ENCODE peak calls at places on chromosome 2, in six cellular contexts. One of them, this sample, is unnamed.

GRCh38 chr2:188403676-188404075 is 112.0 kb downstream of the GULP1 start:
- DNase-seq in endodermal cell: no peak
- DNase-seq in RWPE1: no peak
- DNase-seq in lower lobe of right lung: no peak
- DNase-seq in GM23248: no peak
- DNase-seq in WERI-Rb-1: no peak
- DNase-seq in this sample: no peak

GRCh38 chr2:160241251-160242137 is 41.4 kb upstream of the ITGB6 start:
- DNase-seq in endodermal cell: no peak
- DNase-seq in RWPE1: peak; percentile 92
- DNase-seq in lower lobe of right lung: peak; percentile 62
- DNase-seq in GM23248: peak; percentile 87
- DNase-seq in WERI-Rb-1: no peak
- DNase-seq in this sample: no peak

GRCh38 chr2:152822669-152823068 is 104.2 kb downstream of the ARL6IP6 start:
- DNase-seq in endodermal cell: no peak
- DNase-seq in RWPE1: no peak
- DNase-seq in lower lobe of right lung: no peak
- DNase-seq in GM23248: no peak
- DNase-seq in WERI-Rb-1: no peak
- DNase-seq in this sample: no peak

GRCh38 chr2:231228974-231229373 is 30.5 kb downstream of the ARMC9 start:
- DNase-seq in endodermal cell: peak; percentile 66
- DNase-seq in RWPE1: no peak
- DNase-seq in lower lobe of right lung: no peak
- DNase-seq in GM23248: no peak
- DNase-seq in WERI-Rb-1: no peak
- DNase-seq in this sample: no peak

GRCh38 chr2:28399946-28400345 is 7.3 kb downstream of the FOSL2 start:
- DNase-seq in endodermal cell: no peak
- DNase-seq in RWPE1: no peak
- DNase-seq in lower lobe of right lung: no peak
- DNase-seq in GM23248: no peak
- DNase-seq in WERI-Rb-1: no peak
- DNase-seq in this sample: no peak

GRCh38 chr2:27177441-27178351 is 28.9 kb downstream of the TCF23 start:
- DNase-seq in endodermal cell: no peak
- DNase-seq in RWPE1: no peak
- DNase-seq in lower lobe of right lung: no peak
- DNase-seq in GM23248: no peak
- DNase-seq in WERI-Rb-1: no peak
- DNase-seq in this sample: no peak

GRCh38 chr2:40072442-40073232 is 293.6 kb upstream of the THUMPD2 start:
- DNase-seq in endodermal cell: no peak
- DNase-seq in RWPE1: no peak
- DNase-seq in lower lobe of right lung: no peak
- DNase-seq in GM23248: no peak
- DNase-seq in WERI-Rb-1: no peak
- DNase-seq in this sample: no peak

GRCh38 chr2:9806298-9806610 is 37.0 kb upstream of the TAF1B start:
- DNase-seq in endodermal cell: peak; percentile 30
- DNase-seq in RWPE1: no peak
- DNase-seq in lower lobe of right lung: no peak
- DNase-seq in GM23248: no peak
- DNase-seq in WERI-Rb-1: peak; percentile 29
- DNase-seq in this sample: no peak

GRCh38 chr2:85801871-85802270 is 48.1 kb downstream of the ATOH8 start:
- DNase-seq in endodermal cell: no peak
- DNase-seq in RWPE1: no peak
- DNase-seq in lower lobe of right lung: no peak
- DNase-seq in GM23248: no peak
- DNase-seq in WERI-Rb-1: peak; percentile 2
- DNase-seq in this sample: no peak

GRCh38 chr2:178949584-178949983 is 100.4 kb downstream of the CCDC141 start:
- DNase-seq in endodermal cell: no peak
- DNase-seq in RWPE1: no peak
- DNase-seq in lower lobe of right lung: no peak
- DNase-seq in GM23248: no peak
- DNase-seq in WERI-Rb-1: no peak
- DNase-seq in this sample: no peak

GRCh38 chr2:120353931-120354330 is 8.0 kb downstream of the INHBB start:
- DNase-seq in endodermal cell: no peak
- DNase-seq in RWPE1: no peak
- DNase-seq in lower lobe of right lung: no peak
- DNase-seq in GM23248: no peak
- DNase-seq in WERI-Rb-1: no peak
- DNase-seq in this sample: no peak

GRCh38 chr2:29065479-29065847 is 8.9 kb downstream of the PCARE start:
- DNase-seq in endodermal cell: peak; percentile 40
- DNase-seq in RWPE1: no peak
- DNase-seq in lower lobe of right lung: no peak
- DNase-seq in GM23248: no peak
- DNase-seq in WERI-Rb-1: no peak
- DNase-seq in this sample: no peak

GRCh38 chr2:136029149-136029548 is 43.7 kb upstream of the DARS1 start:
- DNase-seq in endodermal cell: no peak
- DNase-seq in RWPE1: no peak
- DNase-seq in lower lobe of right lung: no peak
- DNase-seq in GM23248: no peak
- DNase-seq in WERI-Rb-1: no peak
- DNase-seq in this sample: no peak

GRCh38 chr2:1621041-1621440 is 123.3 kb downstream of the PXDN start:
- DNase-seq in endodermal cell: no peak
- DNase-seq in RWPE1: no peak
- DNase-seq in lower lobe of right lung: no peak
- DNase-seq in GM23248: no peak
- DNase-seq in WERI-Rb-1: no peak
- DNase-seq in this sample: no peak

GRCh38 chr2:48398285-48399135 is 131.4 kb upstream of the STON1 start:
- DNase-seq in endodermal cell: no peak
- DNase-seq in RWPE1: peak; percentile 24
- DNase-seq in lower lobe of right lung: no peak
- DNase-seq in GM23248: no peak
- DNase-seq in WERI-Rb-1: no peak
- DNase-seq in this sample: peak; percentile 31

GRCh38 chr2:239958366-239958765 is 66.8 kb downstream of the NDUFA10 start:
- DNase-seq in endodermal cell: no peak
- DNase-seq in RWPE1: no peak
- DNase-seq in lower lobe of right lung: no peak
- DNase-seq in GM23248: no peak
- DNase-seq in WERI-Rb-1: no peak
- DNase-seq in this sample: no peak

GRCh38 chr2:239956818-239957261 is 68.3 kb downstream of the NDUFA10 start:
- DNase-seq in endodermal cell: no peak
- DNase-seq in RWPE1: no peak
- DNase-seq in lower lobe of right lung: peak; percentile 10
- DNase-seq in GM23248: no peak
- DNase-seq in WERI-Rb-1: no peak
- DNase-seq in this sample: no peak

GRCh38 chr2:239955989-239956817 is 68.9 kb downstream of the NDUFA10 start:
- DNase-seq in endodermal cell: no peak
- DNase-seq in RWPE1: no peak
- DNase-seq in lower lobe of right lung: no peak
- DNase-seq in GM23248: no peak
- DNase-seq in WERI-Rb-1: no peak
- DNase-seq in this sample: no peak

GRCh38 chr2:239959059-239959971 is 65.8 kb downstream of the NDUFA10 start:
- DNase-seq in endodermal cell: no peak
- DNase-seq in RWPE1: no peak
- DNase-seq in lower lobe of right lung: no peak
- DNase-seq in GM23248: peak; percentile 16
- DNase-seq in WERI-Rb-1: no peak
- DNase-seq in this sample: no peak

GRCh38 chr2:239957681-239958181 is 67.4 kb downstream of the NDUFA10 start:
- DNase-seq in endodermal cell: no peak
- DNase-seq in RWPE1: no peak
- DNase-seq in lower lobe of right lung: no peak
- DNase-seq in GM23248: no peak
- DNase-seq in WERI-Rb-1: no peak
- DNase-seq in this sample: no peak
- H3K27ac ChIP-seq in endodermal cell: no peak overlapping the region
- H3K27ac ChIP-seq in RWPE1: no peak overlapping the region
- H3K27ac ChIP-seq in lower lobe of right lung: no peak overlapping the region
- H3K27ac ChIP-seq in GM23248: no peak overlapping the region
- H3K27ac ChIP-seq in WERI-Rb-1: no peak overlapping the region
- H3K27ac ChIP-seq in this sample: no peak overlapping the region

GRCh38 chr2:35163948-35164347 is 1191.6 kb upstream of the CRIM1 start:
- DNase-seq in endodermal cell: no peak
- DNase-seq in RWPE1: no peak
- DNase-seq in lower lobe of right lung: no peak
- DNase-seq in GM23248: no peak
- DNase-seq in WERI-Rb-1: no peak
- DNase-seq in this sample: no peak
- H3K27ac ChIP-seq in endodermal cell: no peak overlapping the region
- H3K27ac ChIP-seq in RWPE1: no peak overlapping the region
- H3K27ac ChIP-seq in lower lobe of right lung: no peak overlapping the region
- H3K27ac ChIP-seq in GM23248: no peak overlapping the region
- H3K27ac ChIP-seq in WERI-Rb-1: no peak overlapping the region
- H3K27ac ChIP-seq in this sample: no peak overlapping the region

DNA sequence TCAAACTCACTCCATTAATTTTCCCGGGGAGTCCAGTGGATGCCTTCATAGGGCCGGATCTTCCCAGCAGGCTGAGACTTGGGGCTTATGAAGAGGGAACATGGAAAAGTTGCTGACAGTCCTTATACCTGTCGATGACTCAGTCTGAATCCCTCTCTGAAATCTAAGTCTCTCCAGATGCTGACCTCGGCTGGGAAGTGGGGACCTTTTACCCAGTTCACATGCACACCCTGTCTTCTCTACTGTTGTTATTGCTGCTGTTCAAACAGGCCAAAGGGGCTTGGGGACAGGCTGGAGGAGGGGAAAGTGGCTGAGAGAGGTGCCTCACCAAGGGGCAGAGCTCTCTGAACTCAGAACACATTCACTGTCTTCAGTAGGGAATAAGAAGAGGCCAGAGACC is 4.1 kb upstream of the TNP1 start:
- DNase-seq in endodermal cell: no peak
- DNase-seq in RWPE1: no peak
- DNase-seq in lower lobe of right lung: no peak
- DNase-seq in GM23248: no peak
- DNase-seq in WERI-Rb-1: no peak
- DNase-seq in this sample: no peak
- H3K27ac ChIP-seq in endodermal cell: no peak overlapping the region
- H3K27ac ChIP-seq in RWPE1: no peak overlapping the region
- H3K27ac ChIP-seq in lower lobe of right lung: no peak overlapping the region
- H3K27ac ChIP-seq in GM23248: no peak overlapping the region
- H3K27ac ChIP-seq in WERI-Rb-1: no peak overlapping the region
- H3K27ac ChIP-seq in this sample: no peak overlapping the region

GRCh38 chr2:229160180-229160579 is 110.9 kb downstream of the PID1 start:
- DNase-seq in endodermal cell: no peak
- DNase-seq in RWPE1: no peak
- DNase-seq in lower lobe of right lung: no peak
- DNase-seq in GM23248: no peak
- DNase-seq in WERI-Rb-1: no peak
- DNase-seq in this sample: no peak

GRCh38 chr2:229163893-229164292 is 107.2 kb downstream of the PID1 start:
- DNase-seq in endodermal cell: no peak
- DNase-seq in RWPE1: no peak
- DNase-seq in lower lobe of right lung: no peak
- DNase-seq in GM23248: no peak
- DNase-seq in WERI-Rb-1: no peak
- DNase-seq in this sample: no peak

GRCh38 chr2:229159405-229159804 is 111.7 kb downstream of the PID1 start:
- DNase-seq in endodermal cell: no peak
- DNase-seq in RWPE1: no peak
- DNase-seq in lower lobe of right lung: no peak
- DNase-seq in GM23248: no peak
- DNase-seq in WERI-Rb-1: no peak
- DNase-seq in this sample: no peak

GRCh38 chr2:229164545-229165249 is 106.4 kb downstream of the PID1 start:
- DNase-seq in endodermal cell: no peak
- DNase-seq in RWPE1: no peak
- DNase-seq in lower lobe of right lung: no peak
- DNase-seq in GM23248: peak; percentile 49
- DNase-seq in WERI-Rb-1: no peak
- DNase-seq in this sample: no peak

GRCh38 chr2:229160984-229161383 is 110.1 kb downstream of the PID1 start:
- DNase-seq in endodermal cell: no peak
- DNase-seq in RWPE1: no peak
- DNase-seq in lower lobe of right lung: no peak
- DNase-seq in GM23248: no peak
- DNase-seq in WERI-Rb-1: no peak
- DNase-seq in this sample: no peak
- H3K27ac ChIP-seq in endodermal cell: no peak overlapping the region
- H3K27ac ChIP-seq in RWPE1: no peak overlapping the region
- H3K27ac ChIP-seq in lower lobe of right lung: no peak overlapping the region
- H3K27ac ChIP-seq in GM23248: no peak overlapping the region
- H3K27ac ChIP-seq in WERI-Rb-1: no peak overlapping the region
- H3K27ac ChIP-seq in this sample: no peak overlapping the region

DNA sequence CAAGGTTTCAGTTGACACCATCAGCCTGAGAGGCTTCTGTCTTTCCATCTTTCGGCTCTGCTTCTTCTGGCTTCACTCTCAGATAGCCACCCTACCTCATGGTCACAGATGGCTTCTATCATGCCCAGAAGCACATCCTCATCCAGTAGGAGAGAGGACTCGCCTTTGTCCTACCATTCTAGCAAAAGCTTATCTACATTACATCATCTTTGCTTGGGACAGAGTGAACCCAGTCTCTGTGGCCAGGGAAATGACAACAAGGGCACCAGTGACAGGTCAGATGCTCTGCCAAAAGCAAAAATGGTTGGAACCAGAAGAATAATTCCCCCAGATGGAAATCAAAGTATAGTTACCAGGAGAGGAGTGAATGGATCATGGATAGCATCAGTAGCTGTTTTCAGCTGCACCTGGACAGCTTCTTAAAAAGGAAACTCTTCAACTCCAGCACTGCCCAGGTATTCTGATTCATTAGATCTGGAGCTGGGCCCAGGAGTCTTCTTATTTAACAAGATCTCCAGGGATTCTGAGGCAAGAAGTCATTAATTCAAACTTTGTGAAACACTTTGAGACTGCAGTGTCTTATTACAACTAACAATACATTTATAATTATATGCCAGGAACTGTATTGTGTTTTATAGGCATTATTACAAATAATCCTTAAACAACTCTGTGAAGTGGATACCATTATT is 257.7 kb upstream of the UBE2E3 start:
- DNase-seq in endodermal cell: no peak
- DNase-seq in RWPE1: no peak
- DNase-seq in lower lobe of right lung: no peak
- DNase-seq in GM23248: peak; percentile 91
- DNase-seq in WERI-Rb-1: no peak
- DNase-seq in this sample: no peak
- H3K27ac ChIP-seq in endodermal cell: no peak overlapping the region
- H3K27ac ChIP-seq in RWPE1: no peak overlapping the region
- H3K27ac ChIP-seq in lower lobe of right lung: no peak overlapping the region
- H3K27ac ChIP-seq in GM23248: no peak overlapping the region
- H3K27ac ChIP-seq in WERI-Rb-1: no peak overlapping the region
- H3K27ac ChIP-seq in this sample: no peak overlapping the region

DNA sequence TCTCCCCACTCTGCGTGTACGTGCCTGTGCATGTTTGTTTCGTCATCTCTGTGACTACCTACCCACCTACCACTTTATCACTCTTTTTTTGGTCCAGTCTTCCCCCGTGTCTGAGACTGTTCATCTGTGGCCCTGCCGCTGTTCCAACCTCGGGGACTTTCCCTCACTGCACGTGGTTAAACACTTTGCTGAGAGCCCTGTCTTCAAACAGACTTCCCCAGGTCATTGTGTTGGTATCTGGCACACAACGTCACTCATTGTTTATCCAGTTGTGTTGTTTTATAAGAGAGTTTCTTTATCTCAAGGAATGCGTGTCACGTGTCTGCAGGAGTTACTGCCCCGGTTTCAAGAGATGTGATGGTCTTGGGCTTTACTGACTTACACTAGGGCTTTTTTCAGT is 262.0 kb upstream of the RASGRP3 start:
- DNase-seq in endodermal cell: no peak
- DNase-seq in RWPE1: no peak
- DNase-seq in lower lobe of right lung: no peak
- DNase-seq in GM23248: no peak
- DNase-seq in WERI-Rb-1: no peak
- DNase-seq in this sample: no peak
- H3K27ac ChIP-seq in endodermal cell: no peak overlapping the region
- H3K27ac ChIP-seq in RWPE1: peak overlapping the region; percentile 59
- H3K27ac ChIP-seq in lower lobe of right lung: no peak overlapping the region
- H3K27ac ChIP-seq in GM23248: peak overlapping the region; percentile 69
- H3K27ac ChIP-seq in WERI-Rb-1: no peak overlapping the region
- H3K27ac ChIP-seq in this sample: no peak overlapping the region